ENCODE peak calls at places on chromosomes 2 and 18, in ten cellular contexts. One of them, this sample, is unnamed.

GRCh38 chr2:1989216-1989615 is 244.9 kb upstream of the PXDN start:
- DNase-seq in stimulated activated CD4-positive, alpha-beta T cell treated with anti-CD3 and anti-CD28 coated beads, Interleukin-2, amount 100 ng/mL, for 48 hours: no peak
- DNase-seq in stimulated activated naive CD8-positive, alpha-beta T cell treated with anti-CD3 and anti-CD28 coated beads, Interleukin-15, amount 100 ng/mL, for 72 hours: no peak
- DNase-seq in aorta: no peak
- DNase-seq in type B pancreatic cell: no peak
- DNase-seq in fibroblast of villous mesenchyme: no peak
- DNase-seq in astrocyte of the spinal cord: no peak
- DNase-seq in LNCaP clone FGC: peak; percentile 68
- DNase-seq in endothelial cell: no peak
- DNase-seq in stimulated activated effector memory CD8-positive, alpha-beta T cell treated with anti-CD3 and anti-CD28 coated beads, Interleukin-12 subunit alpha, Interleukin-12 subunit beta, amount 100 ng/mL, for 72 hours: no peak
- DNase-seq in this sample: no peak

GRCh38 chr2:190592831-190593230 is 56.1 kb upstream of the NAB1 start:
- DNase-seq in stimulated activated CD4-positive, alpha-beta T cell treated with anti-CD3 and anti-CD28 coated beads, Interleukin-2, amount 100 ng/mL, for 48 hours: no peak
- DNase-seq in stimulated activated naive CD8-positive, alpha-beta T cell treated with anti-CD3 and anti-CD28 coated beads, Interleukin-15, amount 100 ng/mL, for 72 hours: no peak
- DNase-seq in aorta: no peak
- DNase-seq in type B pancreatic cell: no peak
- DNase-seq in fibroblast of villous mesenchyme: peak; percentile 26
- DNase-seq in astrocyte of the spinal cord: peak; percentile 22
- DNase-seq in LNCaP clone FGC: no peak
- DNase-seq in endothelial cell: no peak
- DNase-seq in stimulated activated effector memory CD8-positive, alpha-beta T cell treated with anti-CD3 and anti-CD28 coated beads, Interleukin-12 subunit alpha, Interleukin-12 subunit beta, amount 100 ng/mL, for 72 hours: no peak
- DNase-seq in this sample: no peak

GRCh38 chr2:230631470-230631869 is 81.2 kb upstream of the CAB39 start:
- DNase-seq in stimulated activated CD4-positive, alpha-beta T cell treated with anti-CD3 and anti-CD28 coated beads, Interleukin-2, amount 100 ng/mL, for 48 hours: no peak
- DNase-seq in stimulated activated naive CD8-positive, alpha-beta T cell treated with anti-CD3 and anti-CD28 coated beads, Interleukin-15, amount 100 ng/mL, for 72 hours: no peak
- DNase-seq in aorta: no peak
- DNase-seq in type B pancreatic cell: peak; percentile 6
- DNase-seq in fibroblast of villous mesenchyme: no peak
- DNase-seq in astrocyte of the spinal cord: no peak
- DNase-seq in LNCaP clone FGC: no peak
- DNase-seq in endothelial cell: no peak
- DNase-seq in stimulated activated effector memory CD8-positive, alpha-beta T cell treated with anti-CD3 and anti-CD28 coated beads, Interleukin-12 subunit alpha, Interleukin-12 subunit beta, amount 100 ng/mL, for 72 hours: no peak
- DNase-seq in this sample: no peak

GRCh38 chr18:24488824-24489493 is 28.5 kb downstream of the HRH4 start:
- DNase-seq in stimulated activated CD4-positive, alpha-beta T cell treated with anti-CD3 and anti-CD28 coated beads, Interleukin-2, amount 100 ng/mL, for 48 hours: no peak
- DNase-seq in stimulated activated naive CD8-positive, alpha-beta T cell treated with anti-CD3 and anti-CD28 coated beads, Interleukin-15, amount 100 ng/mL, for 72 hours: peak; percentile 13
- DNase-seq in aorta: no peak
- DNase-seq in type B pancreatic cell: no peak
- DNase-seq in fibroblast of villous mesenchyme: peak; percentile 41
- DNase-seq in astrocyte of the spinal cord: peak; percentile 51
- DNase-seq in LNCaP clone FGC: no peak
- DNase-seq in endothelial cell: peak; percentile 32
- DNase-seq in stimulated activated effector memory CD8-positive, alpha-beta T cell treated with anti-CD3 and anti-CD28 coated beads, Interleukin-12 subunit alpha, Interleukin-12 subunit beta, amount 100 ng/mL, for 72 hours: no peak
- DNase-seq in this sample: peak; percentile 26

GRCh38 chr2:16608661-16609643 is 56.7 kb downstream of the CYRIA start:
- DNase-seq in stimulated activated CD4-positive, alpha-beta T cell treated with anti-CD3 and anti-CD28 coated beads, Interleukin-2, amount 100 ng/mL, for 48 hours: peak; percentile 93
- DNase-seq in stimulated activated naive CD8-positive, alpha-beta T cell treated with anti-CD3 and anti-CD28 coated beads, Interleukin-15, amount 100 ng/mL, for 72 hours: peak; percentile 85
- DNase-seq in aorta: peak; percentile 85
- DNase-seq in type B pancreatic cell: peak; percentile 93
- DNase-seq in fibroblast of villous mesenchyme: peak; percentile 75
- DNase-seq in astrocyte of the spinal cord: peak; percentile 82
- DNase-seq in LNCaP clone FGC: no peak
- DNase-seq in endothelial cell: peak; percentile 92
- DNase-seq in stimulated activated effector memory CD8-positive, alpha-beta T cell treated with anti-CD3 and anti-CD28 coated beads, Interleukin-12 subunit alpha, Interleukin-12 subunit beta, amount 100 ng/mL, for 72 hours: peak; percentile 81
- DNase-seq in this sample: peak; percentile 95

GRCh38 chr2:197234792-197235191 is 75.8 kb downstream of the ANKRD44 start:
- DNase-seq in stimulated activated CD4-positive, alpha-beta T cell treated with anti-CD3 and anti-CD28 coated beads, Interleukin-2, amount 100 ng/mL, for 48 hours: no peak
- DNase-seq in stimulated activated naive CD8-positive, alpha-beta T cell treated with anti-CD3 and anti-CD28 coated beads, Interleukin-15, amount 100 ng/mL, for 72 hours: no peak
- DNase-seq in aorta: no peak
- DNase-seq in type B pancreatic cell: no peak
- DNase-seq in fibroblast of villous mesenchyme: no peak
- DNase-seq in astrocyte of the spinal cord: no peak
- DNase-seq in LNCaP clone FGC: no peak
- DNase-seq in endothelial cell: no peak
- DNase-seq in stimulated activated effector memory CD8-positive, alpha-beta T cell treated with anti-CD3 and anti-CD28 coated beads, Interleukin-12 subunit alpha, Interleukin-12 subunit beta, amount 100 ng/mL, for 72 hours: no peak
- DNase-seq in this sample: no peak

GRCh38 chr2:118989481-118989880 is 47.5 kb downstream of the MARCO start:
- DNase-seq in stimulated activated CD4-positive, alpha-beta T cell treated with anti-CD3 and anti-CD28 coated beads, Interleukin-2, amount 100 ng/mL, for 48 hours: no peak
- DNase-seq in stimulated activated naive CD8-positive, alpha-beta T cell treated with anti-CD3 and anti-CD28 coated beads, Interleukin-15, amount 100 ng/mL, for 72 hours: no peak
- DNase-seq in aorta: no peak
- DNase-seq in type B pancreatic cell: peak; percentile 47
- DNase-seq in fibroblast of villous mesenchyme: no peak
- DNase-seq in astrocyte of the spinal cord: no peak
- DNase-seq in LNCaP clone FGC: no peak
- DNase-seq in endothelial cell: no peak
- DNase-seq in stimulated activated effector memory CD8-positive, alpha-beta T cell treated with anti-CD3 and anti-CD28 coated beads, Interleukin-12 subunit alpha, Interleukin-12 subunit beta, amount 100 ng/mL, for 72 hours: no peak
- DNase-seq in this sample: no peak

GRCh38 chr2:120797421-120798289 is 62.0 kb downstream of the GLI2 start:
- DNase-seq in stimulated activated CD4-positive, alpha-beta T cell treated with anti-CD3 and anti-CD28 coated beads, Interleukin-2, amount 100 ng/mL, for 48 hours: no peak
- DNase-seq in stimulated activated naive CD8-positive, alpha-beta T cell treated with anti-CD3 and anti-CD28 coated beads, Interleukin-15, amount 100 ng/mL, for 72 hours: no peak
- DNase-seq in aorta: no peak
- DNase-seq in type B pancreatic cell: no peak
- DNase-seq in fibroblast of villous mesenchyme: no peak
- DNase-seq in astrocyte of the spinal cord: no peak
- DNase-seq in LNCaP clone FGC: no peak
- DNase-seq in endothelial cell: no peak
- DNase-seq in stimulated activated effector memory CD8-positive, alpha-beta T cell treated with anti-CD3 and anti-CD28 coated beads, Interleukin-12 subunit alpha, Interleukin-12 subunit beta, amount 100 ng/mL, for 72 hours: no peak
- DNase-seq in this sample: no peak

GRCh38 chr2:18473241-18473841 is 87.1 kb downstream of the RDH14 start:
- DNase-seq in stimulated activated CD4-positive, alpha-beta T cell treated with anti-CD3 and anti-CD28 coated beads, Interleukin-2, amount 100 ng/mL, for 48 hours: no peak
- DNase-seq in stimulated activated naive CD8-positive, alpha-beta T cell treated with anti-CD3 and anti-CD28 coated beads, Interleukin-15, amount 100 ng/mL, for 72 hours: no peak
- DNase-seq in aorta: no peak
- DNase-seq in type B pancreatic cell: no peak
- DNase-seq in fibroblast of villous mesenchyme: peak; percentile 82
- DNase-seq in astrocyte of the spinal cord: peak; percentile 79
- DNase-seq in LNCaP clone FGC: no peak
- DNase-seq in endothelial cell: no peak
- DNase-seq in stimulated activated effector memory CD8-positive, alpha-beta T cell treated with anti-CD3 and anti-CD28 coated beads, Interleukin-12 subunit alpha, Interleukin-12 subunit beta, amount 100 ng/mL, for 72 hours: no peak
- DNase-seq in this sample: no peak

GRCh38 chr18:58386780-58387179 is 242.1 kb downstream of the ALPK2 start:
- DNase-seq in stimulated activated CD4-positive, alpha-beta T cell treated with anti-CD3 and anti-CD28 coated beads, Interleukin-2, amount 100 ng/mL, for 48 hours: no peak
- DNase-seq in stimulated activated naive CD8-positive, alpha-beta T cell treated with anti-CD3 and anti-CD28 coated beads, Interleukin-15, amount 100 ng/mL, for 72 hours: no peak
- DNase-seq in aorta: no peak
- DNase-seq in type B pancreatic cell: no peak
- DNase-seq in fibroblast of villous mesenchyme: no peak
- DNase-seq in astrocyte of the spinal cord: no peak
- DNase-seq in LNCaP clone FGC: no peak
- DNase-seq in endothelial cell: no peak
- DNase-seq in stimulated activated effector memory CD8-positive, alpha-beta T cell treated with anti-CD3 and anti-CD28 coated beads, Interleukin-12 subunit alpha, Interleukin-12 subunit beta, amount 100 ng/mL, for 72 hours: no peak
- DNase-seq in this sample: no peak

GRCh38 chr2:205637037-205637602 is 45.2 kb upstream of the NRP2 start:
- DNase-seq in stimulated activated CD4-positive, alpha-beta T cell treated with anti-CD3 and anti-CD28 coated beads, Interleukin-2, amount 100 ng/mL, for 48 hours: no peak
- DNase-seq in stimulated activated naive CD8-positive, alpha-beta T cell treated with anti-CD3 and anti-CD28 coated beads, Interleukin-15, amount 100 ng/mL, for 72 hours: no peak
- DNase-seq in aorta: no peak
- DNase-seq in type B pancreatic cell: no peak
- DNase-seq in fibroblast of villous mesenchyme: no peak
- DNase-seq in astrocyte of the spinal cord: no peak
- DNase-seq in LNCaP clone FGC: no peak
- DNase-seq in endothelial cell: no peak
- DNase-seq in stimulated activated effector memory CD8-positive, alpha-beta T cell treated with anti-CD3 and anti-CD28 coated beads, Interleukin-12 subunit alpha, Interleukin-12 subunit beta, amount 100 ng/mL, for 72 hours: no peak
- DNase-seq in this sample: no peak

GRCh38 chr2:53257287-53257686 is 510.3 kb upstream of the CHAC2 start:
- DNase-seq in stimulated activated CD4-positive, alpha-beta T cell treated with anti-CD3 and anti-CD28 coated beads, Interleukin-2, amount 100 ng/mL, for 48 hours: no peak
- DNase-seq in stimulated activated naive CD8-positive, alpha-beta T cell treated with anti-CD3 and anti-CD28 coated beads, Interleukin-15, amount 100 ng/mL, for 72 hours: no peak
- DNase-seq in aorta: no peak
- DNase-seq in type B pancreatic cell: no peak
- DNase-seq in fibroblast of villous mesenchyme: no peak
- DNase-seq in astrocyte of the spinal cord: no peak
- DNase-seq in LNCaP clone FGC: no peak
- DNase-seq in endothelial cell: no peak
- DNase-seq in stimulated activated effector memory CD8-positive, alpha-beta T cell treated with anti-CD3 and anti-CD28 coated beads, Interleukin-12 subunit alpha, Interleukin-12 subunit beta, amount 100 ng/mL, for 72 hours: no peak
- DNase-seq in this sample: no peak

GRCh38 chr2:20224716-20225293 is at the start of gene SDC1:
- DNase-seq in stimulated activated CD4-positive, alpha-beta T cell treated with anti-CD3 and anti-CD28 coated beads, Interleukin-2, amount 100 ng/mL, for 48 hours: no peak
- DNase-seq in stimulated activated naive CD8-positive, alpha-beta T cell treated with anti-CD3 and anti-CD28 coated beads, Interleukin-15, amount 100 ng/mL, for 72 hours: peak; percentile 26
- DNase-seq in aorta: peak; percentile 61
- DNase-seq in type B pancreatic cell: no peak
- DNase-seq in fibroblast of villous mesenchyme: peak; percentile 52
- DNase-seq in astrocyte of the spinal cord: peak; percentile 57
- DNase-seq in LNCaP clone FGC: no peak
- DNase-seq in endothelial cell: peak; percentile 49
- DNase-seq in stimulated activated effector memory CD8-positive, alpha-beta T cell treated with anti-CD3 and anti-CD28 coated beads, Interleukin-12 subunit alpha, Interleukin-12 subunit beta, amount 100 ng/mL, for 72 hours: no peak
- DNase-seq in this sample: no peak

GRCh38 chr2:54422072-54422581 is 34.0 kb upstream of the SPTBN1 start:
- DNase-seq in stimulated activated CD4-positive, alpha-beta T cell treated with anti-CD3 and anti-CD28 coated beads, Interleukin-2, amount 100 ng/mL, for 48 hours: peak; percentile 18
- DNase-seq in stimulated activated naive CD8-positive, alpha-beta T cell treated with anti-CD3 and anti-CD28 coated beads, Interleukin-15, amount 100 ng/mL, for 72 hours: peak; percentile 52
- DNase-seq in aorta: no peak
- DNase-seq in type B pancreatic cell: no peak
- DNase-seq in fibroblast of villous mesenchyme: no peak
- DNase-seq in astrocyte of the spinal cord: no peak
- DNase-seq in LNCaP clone FGC: no peak
- DNase-seq in endothelial cell: no peak
- DNase-seq in stimulated activated effector memory CD8-positive, alpha-beta T cell treated with anti-CD3 and anti-CD28 coated beads, Interleukin-12 subunit alpha, Interleukin-12 subunit beta, amount 100 ng/mL, for 72 hours: no peak
- DNase-seq in this sample: no peak

GRCh38 chr2:120716641-120717585 is 18.8 kb upstream of the GLI2 start:
- DNase-seq in stimulated activated CD4-positive, alpha-beta T cell treated with anti-CD3 and anti-CD28 coated beads, Interleukin-2, amount 100 ng/mL, for 48 hours: no peak
- DNase-seq in stimulated activated naive CD8-positive, alpha-beta T cell treated with anti-CD3 and anti-CD28 coated beads, Interleukin-15, amount 100 ng/mL, for 72 hours: no peak
- DNase-seq in aorta: no peak
- DNase-seq in type B pancreatic cell: no peak
- DNase-seq in fibroblast of villous mesenchyme: no peak
- DNase-seq in astrocyte of the spinal cord: no peak
- DNase-seq in LNCaP clone FGC: no peak
- DNase-seq in endothelial cell: no peak
- DNase-seq in stimulated activated effector memory CD8-positive, alpha-beta T cell treated with anti-CD3 and anti-CD28 coated beads, Interleukin-12 subunit alpha, Interleukin-12 subunit beta, amount 100 ng/mL, for 72 hours: no peak
- DNase-seq in this sample: no peak

GRCh38 chr2:186780701-186781316 is 68.2 kb downstream of the ZSWIM2 start:
- DNase-seq in stimulated activated CD4-positive, alpha-beta T cell treated with anti-CD3 and anti-CD28 coated beads, Interleukin-2, amount 100 ng/mL, for 48 hours: no peak
- DNase-seq in stimulated activated naive CD8-positive, alpha-beta T cell treated with anti-CD3 and anti-CD28 coated beads, Interleukin-15, amount 100 ng/mL, for 72 hours: no peak
- DNase-seq in aorta: no peak
- DNase-seq in type B pancreatic cell: no peak
- DNase-seq in fibroblast of villous mesenchyme: peak; percentile 14
- DNase-seq in astrocyte of the spinal cord: peak; percentile 17
- DNase-seq in LNCaP clone FGC: peak; percentile 42
- DNase-seq in endothelial cell: no peak
- DNase-seq in stimulated activated effector memory CD8-positive, alpha-beta T cell treated with anti-CD3 and anti-CD28 coated beads, Interleukin-12 subunit alpha, Interleukin-12 subunit beta, amount 100 ng/mL, for 72 hours: no peak
- DNase-seq in this sample: no peak

GRCh38 chr2:231318954-231319353 is 76.6 kb upstream of the B3GNT7 start:
- DNase-seq in stimulated activated CD4-positive, alpha-beta T cell treated with anti-CD3 and anti-CD28 coated beads, Interleukin-2, amount 100 ng/mL, for 48 hours: no peak
- DNase-seq in stimulated activated naive CD8-positive, alpha-beta T cell treated with anti-CD3 and anti-CD28 coated beads, Interleukin-15, amount 100 ng/mL, for 72 hours: no peak
- DNase-seq in aorta: no peak
- DNase-seq in type B pancreatic cell: peak; percentile 22
- DNase-seq in fibroblast of villous mesenchyme: no peak
- DNase-seq in astrocyte of the spinal cord: no peak
- DNase-seq in LNCaP clone FGC: no peak
- DNase-seq in endothelial cell: no peak
- DNase-seq in stimulated activated effector memory CD8-positive, alpha-beta T cell treated with anti-CD3 and anti-CD28 coated beads, Interleukin-12 subunit alpha, Interleukin-12 subunit beta, amount 100 ng/mL, for 72 hours: no peak
- DNase-seq in this sample: no peak

GRCh38 chr18:27713727-27714080 is 463.2 kb downstream of the CDH2 start:
- DNase-seq in stimulated activated CD4-positive, alpha-beta T cell treated with anti-CD3 and anti-CD28 coated beads, Interleukin-2, amount 100 ng/mL, for 48 hours: no peak
- DNase-seq in stimulated activated naive CD8-positive, alpha-beta T cell treated with anti-CD3 and anti-CD28 coated beads, Interleukin-15, amount 100 ng/mL, for 72 hours: no peak
- DNase-seq in aorta: no peak
- DNase-seq in type B pancreatic cell: no peak
- DNase-seq in fibroblast of villous mesenchyme: peak; percentile 26
- DNase-seq in astrocyte of the spinal cord: peak; percentile 93
- DNase-seq in LNCaP clone FGC: no peak
- DNase-seq in endothelial cell: no peak
- DNase-seq in stimulated activated effector memory CD8-positive, alpha-beta T cell treated with anti-CD3 and anti-CD28 coated beads, Interleukin-12 subunit alpha, Interleukin-12 subunit beta, amount 100 ng/mL, for 72 hours: no peak
- DNase-seq in this sample: no peak

GRCh38 chr2:108640731-108641130 is 78.6 kb upstream of the RANBP2 start:
- DNase-seq in stimulated activated CD4-positive, alpha-beta T cell treated with anti-CD3 and anti-CD28 coated beads, Interleukin-2, amount 100 ng/mL, for 48 hours: no peak
- DNase-seq in stimulated activated naive CD8-positive, alpha-beta T cell treated with anti-CD3 and anti-CD28 coated beads, Interleukin-15, amount 100 ng/mL, for 72 hours: no peak
- DNase-seq in aorta: no peak
- DNase-seq in type B pancreatic cell: no peak
- DNase-seq in fibroblast of villous mesenchyme: peak; percentile 89
- DNase-seq in astrocyte of the spinal cord: peak; percentile 85
- DNase-seq in LNCaP clone FGC: no peak
- DNase-seq in endothelial cell: no peak
- DNase-seq in stimulated activated effector memory CD8-positive, alpha-beta T cell treated with anti-CD3 and anti-CD28 coated beads, Interleukin-12 subunit alpha, Interleukin-12 subunit beta, amount 100 ng/mL, for 72 hours: no peak
- DNase-seq in this sample: no peak

GRCh38 chr2:48258750-48259149 is 271.2 kb upstream of the STON1 start:
- DNase-seq in stimulated activated CD4-positive, alpha-beta T cell treated with anti-CD3 and anti-CD28 coated beads, Interleukin-2, amount 100 ng/mL, for 48 hours: no peak
- DNase-seq in stimulated activated naive CD8-positive, alpha-beta T cell treated with anti-CD3 and anti-CD28 coated beads, Interleukin-15, amount 100 ng/mL, for 72 hours: no peak
- DNase-seq in aorta: no peak
- DNase-seq in type B pancreatic cell: no peak
- DNase-seq in fibroblast of villous mesenchyme: no peak
- DNase-seq in astrocyte of the spinal cord: no peak
- DNase-seq in LNCaP clone FGC: no peak
- DNase-seq in endothelial cell: no peak
- DNase-seq in stimulated activated effector memory CD8-positive, alpha-beta T cell treated with anti-CD3 and anti-CD28 coated beads, Interleukin-12 subunit alpha, Interleukin-12 subunit beta, amount 100 ng/mL, for 72 hours: no peak
- DNase-seq in this sample: no peak

GRCh38 chr2:48145845-48146452 is 239.7 kb upstream of the FBXO11 start:
- DNase-seq in stimulated activated CD4-positive, alpha-beta T cell treated with anti-CD3 and anti-CD28 coated beads, Interleukin-2, amount 100 ng/mL, for 48 hours: no peak
- DNase-seq in stimulated activated naive CD8-positive, alpha-beta T cell treated with anti-CD3 and anti-CD28 coated beads, Interleukin-15, amount 100 ng/mL, for 72 hours: peak; percentile 33
- DNase-seq in aorta: no peak
- DNase-seq in type B pancreatic cell: no peak
- DNase-seq in fibroblast of villous mesenchyme: peak; percentile 80
- DNase-seq in astrocyte of the spinal cord: no peak
- DNase-seq in LNCaP clone FGC: no peak
- DNase-seq in endothelial cell: no peak
- DNase-seq in stimulated activated effector memory CD8-positive, alpha-beta T cell treated with anti-CD3 and anti-CD28 coated beads, Interleukin-12 subunit alpha, Interleukin-12 subunit beta, amount 100 ng/mL, for 72 hours: no peak
- DNase-seq in this sample: no peak

This sample was measured in memory B cell.